ENCODE peak calls at places on chromosomes 13 and 19, in ten cellular contexts. Z, B, D, R, C, U, G, K, S and E are unnamed samples.

GRCh38 chr19:29606420-29606747 is 301 bp downstream of the POP4 start:
- DNase-seq in G (no peak), R (no peak), C (no peak), S (no peak), U (no peak), K (no peak), D (no peak), Z (no peak), B (no peak), E (no peak)

GRCh38 chr19:48568345-48568886 is 16.4 kb downstream of the SULT2B1 start:
- DNase-seq in C (peak), D (no peak), G (peak), U (peak), Z (no peak), K (peak), S (peak), R (peak), B (no peak), E (peak)

GRCh38 chr19:7799640-7800355 is 30.2 kb upstream of the EVI5L start:
- DNase-seq in K (peak), D (peak), C (peak), Z (peak), G (peak), U (peak), S (peak), B (peak), R (peak), E (peak)

GRCh38 chr13:112777637-112778406 is 88.0 kb downstream of the ATP11A start:
- DNase-seq in S (no peak), Z (no peak), G (no peak), K (no peak), U (no peak), C (peak), B (no peak), D (no peak), R (no peak), E (no peak)

GRCh38 chr13:110944121-110944967 is 29.5 kb upstream of the ANKRD10 start:
- DNase-seq in B (peak), R (peak), S (peak), D (peak), U (peak), C (peak), K (no peak), Z (no peak), G (peak), E (peak)

GRCh38 chr19:15897738-15898276 is at the start of gene CYP4F2:
- DNase-seq in B (no peak), S (no peak), R (no peak), Z (no peak), K (no peak), U (no peak), C (no peak), D (no peak), G (no peak), E (no peak)

GRCh38 chr19:51724543-51724942 is 752 bp upstream of the HAS1 start:
- DNase-seq in D (no peak), K (no peak), U (no peak), S (no peak), C (no peak), G (no peak), B (no peak), Z (no peak), R (no peak), E (no peak)

GRCh38 chr13:66992183-66992582 is 238.0 kb downstream of the PCDH9 start:
- DNase-seq in C (no peak), U (no peak), B (no peak), G (no peak), K (no peak), D (no peak), Z (no peak), R (no peak), S (no peak), E (peak)

GRCh38 chr19:46309056-46309455 is 12.2 kb downstream of the HIF3A start:
- DNase-seq in Z (no peak), B (no peak), D (no peak), U (no peak), R (no peak), S (no peak), C (no peak), K (no peak), G (no peak), E (no peak)

GRCh38 chr13:78586706-78587105 is 16.6 kb downstream of the POU4F1 start:
- DNase-seq in D (peak), G (no peak), K (no peak), Z (no peak), U (no peak), S (no peak), C (no peak), R (no peak), B (no peak), E (no peak)

GRCh38 chr19:48354332-48354992 is 9.3 kb downstream of the TMEM143 start:
- DNase-seq in S (peak), C (no peak), K (no peak), G (no peak), R (no peak), D (no peak), B (no peak), Z (no peak), U (no peak), E (no peak)

GRCh38 chr13:112442483-112443090 is 66.4 kb downstream of the SPACA7 start:
- DNase-seq in D (no peak), B (no peak), K (no peak), Z (no peak), G (peak), R (no peak), S (no peak), U (no peak), C (no peak), E (no peak)

GRCh38 chr13:44321961-44322360 is 51.7 kb upstream of the SERP2 start:
- DNase-seq in R (no peak), B (no peak), K (no peak), S (no peak), U (no peak), G (no peak), Z (no peak), C (no peak), D (no peak), E (no peak)

GRCh38 chr13:44165172-44165894 is 208.3 kb upstream of the SERP2 start:
- DNase-seq in R (no peak), Z (no peak), S (no peak), U (no peak), D (no peak), K (no peak), B (no peak), G (no peak), C (no peak), E (no peak)

GRCh38 chr13:23811366-23812027 is 77.7 kb downstream of the MIPEP start:
- DNase-seq in S (no peak), D (no peak), R (no peak), K (no peak), B (peak), U (no peak), C (no peak), G (no peak), Z (no peak), E (no peak)

GRCh38 chr19:51246153-51246552 is 4.7 kb upstream of the SIGLECL1 start:
- DNase-seq in K (no peak), C (no peak), S (no peak), D (no peak), Z (no peak), U (no peak), G (no peak), B (no peak), R (no peak), E (no peak)